ENCODE peak calls at places on chromosomes 3 and 15, in six cellular contexts. U, M, Y, O, K and W are unnamed samples.

GRCh38 chr3:115720988-115721387 is 97.7 kb downstream of the GAP43 start:
- DNase-seq in U (no peak), M (no peak), Y (no peak), O (peak; percentile 74), K (no peak), W (no peak)

GRCh38 chr3:194732617-194733016 is 46.9 kb downstream of the FAM43A start:
- DNase-seq in U (no peak), M (no peak), Y (no peak), O (no peak), K (no peak), W (no peak)

GRCh38 chr3:137768361-137769320 is 4.5 kb downstream of the SOX14 start:
- DNase-seq in U (no peak), M (peak; percentile 86), Y (no peak), O (no peak), K (no peak), W (no peak)

GRCh38 chr3:188834349-188834748 is 337.4 kb upstream of the TPRG1 start:
- DNase-seq in U (no peak), M (no peak), Y (no peak), O (no peak), K (no peak), W (no peak)

GRCh38 chr3:41997702-41998551 is 36.0 kb upstream of the ULK4 start:
- DNase-seq in U (no peak), M (peak; percentile 80), Y (no peak), O (peak; percentile 37), K (peak; percentile 49), W (no peak)

GRCh38 chr3:50194903-50195500 is 3.6 kb downstream of the GNAT1 start:
- DNase-seq in U (no peak), M (peak; percentile 87), Y (peak; percentile 42), O (no peak), K (no peak), W (no peak)

GRCh38 chr3:100463002-100463401 is 29.4 kb upstream of the TMEM45A start:
- DNase-seq in U (no peak), M (peak; percentile 54), Y (peak; percentile 34), O (peak; percentile 84), K (peak; percentile 82), W (no peak)

GRCh38 chr3:44439499-44440295 is 37.8 kb downstream of the ZNF445 start:
- DNase-seq in U (peak; percentile 54), M (no peak), Y (peak; percentile 28), O (peak; percentile 97), K (peak; percentile 99), W (no peak)

GRCh38 chr3:175433026-175433668 is 574.0 kb downstream of the NAALADL2 start:
- DNase-seq in U (no peak), M (no peak), Y (no peak), O (peak; percentile 78), K (peak; percentile 81), W (no peak)

GRCh38 chr15:48603922-48604321 is 41.6 kb downstream of the FBN1 start:
- DNase-seq in U (no peak), M (no peak), Y (no peak), O (peak; percentile 48), K (peak; percentile 38), W (no peak)

GRCh38 chr15:75646944-75647364 is 758 bp upstream of the SNX33 start:
- DNase-seq in U (no peak), M (peak; percentile 69), Y (peak; percentile 63), O (no peak), K (no peak), W (no peak)

GRCh38 chr3:184693011-184693975 is 18.6 kb downstream of the MAGEF1 start:
- DNase-seq in U (no peak), M (no peak), Y (no peak), O (no peak), K (no peak), W (no peak)

GRCh38 chr15:57762302-57762701 is 55.8 kb downstream of the POLR2M start:
- DNase-seq in U (no peak), M (peak; percentile 62), Y (no peak), O (no peak), K (no peak), W (no peak)

GRCh38 chr3:130854208-130854864 is 39.5 kb upstream of the ATP2C1 start:
- DNase-seq in U (peak; percentile 20), M (no peak), Y (no peak), O (no peak), K (no peak), W (no peak)

GRCh38 chr15:60374628-60375081 is 23.1 kb downstream of the ANXA2 start:
- DNase-seq in U (peak; percentile 87), M (peak; percentile 81), Y (peak; percentile 28), O (peak; percentile 95), K (peak; percentile 93), W (no peak)

GRCh38 chr3:126245811-126246727 is 65.7 kb upstream of the ALDH1L1 start:
- DNase-seq in U (peak; percentile 69), M (peak; percentile 81), Y (peak; percentile 69), O (peak; percentile 81), K (peak; percentile 77), W (no peak)

GRCh38 chr15:99707481-99708270 is 25.6 kb downstream of the LYSMD4 start:
- DNase-seq in U (no peak), M (no peak), Y (no peak), O (peak; percentile 76), K (no peak), W (no peak)

GRCh38 chr3:152272771-152273242 is 4.1 kb downstream of the MBNL1 start:
- DNase-seq in U (no peak), M (no peak), Y (no peak), O (peak; percentile 81), K (peak; percentile 82), W (no peak)

GRCh38 chr3:154090116-154090420 is 31.1 kb upstream of the ARHGEF26 start:
- DNase-seq in U (no peak), M (no peak), Y (no peak), O (no peak), K (peak; percentile 8), W (no peak)

GRCh38 chr15:95864467-95864886 is 466.0 kb upstream of the NR2F2 start:
- DNase-seq in U (no peak), M (no peak), Y (no peak), O (no peak), K (no peak), W (no peak)

GRCh38 chr15:97545799-97546198 is 414.7 kb upstream of the ARRDC4 start:
- DNase-seq in U (no peak), M (no peak), Y (no peak), O (no peak), K (no peak), W (no peak)

GRCh38 chr15:66763186-66764066 is 61.4 kb downstream of the SMAD6 start:
- DNase-seq in U (peak; percentile 66), M (no peak), Y (peak; percentile 89), O (peak; percentile 51), K (peak; percentile 75), W (no peak)

GRCh38 chr3:99851955-99852354 is 34.3 kb downstream of the CMSS1 start:
- DNase-seq in U (no peak), M (no peak), Y (no peak), O (no peak), K (no peak), W (no peak)

GRCh38 chr3:68919000-68919399 is 13.3 kb downstream of the TAFA4 start:
- DNase-seq in U (no peak), M (peak; percentile 81), Y (no peak), O (peak; percentile 29), K (peak; percentile 52), W (no peak)

GRCh38 chr3:37773925-37774324 is 87.8 kb upstream of the CTDSPL start:
- DNase-seq in U (no peak), M (no peak), Y (no peak), O (no peak), K (no peak), W (no peak)

DNA sequence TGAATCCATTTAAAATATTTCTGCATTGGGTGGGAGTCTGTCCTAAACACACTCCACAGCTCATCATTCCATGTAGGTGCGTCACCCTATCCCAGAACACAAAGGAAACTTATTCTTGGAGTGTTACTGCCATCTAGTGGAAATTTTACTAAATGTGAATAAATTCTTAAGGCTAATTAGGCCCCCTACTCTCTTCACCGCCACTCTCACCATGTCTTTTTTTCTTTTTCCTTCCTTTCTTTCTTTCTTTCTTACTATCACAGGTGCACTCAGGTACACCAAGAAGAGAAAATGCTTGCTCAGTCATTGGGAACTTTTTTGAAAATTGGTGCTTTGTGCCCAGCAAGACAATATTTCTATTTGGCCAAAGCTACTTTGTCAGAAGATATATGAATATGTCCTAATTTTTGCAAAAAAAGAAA is 26.4 kb upstream of the ATP8B4 start:
- DNase-seq in U (no peak), M (no peak), Y (no peak), O (peak; percentile 92), K (peak; percentile 92), W (no peak)
- TF ChIP-seq CTCF in U (peak; percentile 60), M (peak; percentile 77), Y (peak; percentile 60), O (peak; percentile 23), K (peak; percentile 32), W (no peak)

DNA sequence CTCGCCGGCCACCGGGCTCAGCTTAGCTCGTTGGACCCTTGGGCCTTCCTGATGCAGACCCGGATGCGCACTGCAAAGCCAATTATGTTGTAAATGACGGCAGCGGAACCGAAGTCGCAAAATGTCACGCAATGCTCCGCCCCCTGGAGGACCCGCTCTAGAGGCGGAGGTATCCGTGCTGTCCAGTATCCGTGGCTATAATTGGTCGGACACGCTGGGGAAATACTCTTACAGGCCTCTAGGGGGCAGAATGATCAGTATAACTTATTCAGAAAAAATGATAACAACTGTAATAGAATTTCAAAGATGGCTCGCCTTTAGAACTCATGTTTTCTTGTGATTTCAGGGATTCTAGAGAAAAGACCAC is at the start of gene PRR23B:
- DNase-seq in U (no peak), M (peak; percentile 47), Y (no peak), O (no peak), K (no peak), W (no peak)
- TF ChIP-seq CTCF in U (no peak), M (peak; percentile 59), Y (no peak), O (peak; percentile 4), K (peak; percentile 4), W (no peak)

GRCh38 chr15:63157891-63158431 is 684 bp upstream of the RPS27L start:
- DNase-seq in U (peak; percentile 44), M (peak; percentile 80), Y (peak; percentile 23), O (peak; percentile 84), K (peak; percentile 85), W (no peak)
- TF ChIP-seq CTCF in U (peak; percentile 36), M (peak; percentile 40), Y (no peak), O (peak; percentile 35), K (peak; percentile 31), W (no peak)

GRCh38 chr15:41581110-41581509 is 22.1 kb downstream of the TYRO3 start:
- DNase-seq in U (no peak), M (peak; percentile 87), Y (no peak), O (no peak), K (no peak), W (no peak)
- TF ChIP-seq CTCF in U (no peak), M (peak; percentile 78), Y (no peak), O (peak; percentile 22), K (peak; percentile 17), W (no peak)

GRCh38 chr3:141011511-141012262 is 39.5 kb upstream of the SPSB4 start:
- DNase-seq in U (peak; percentile 63), M (peak; percentile 97), Y (peak; percentile 85), O (peak; percentile 47), K (peak; percentile 62), W (peak; percentile 41)
- TF ChIP-seq CTCF in U (peak; percentile 84), M (peak; percentile 94), Y (peak; percentile 75), O (peak; percentile 81), K (peak; percentile 89), W (peak; percentile 48)

GRCh38 chr15:32993285-32993684 is 201.2 kb downstream of the FMN1 start:
- DNase-seq in U (no peak), M (no peak), Y (no peak), O (peak; percentile 58), K (peak; percentile 31), W (no peak)
- TF ChIP-seq CTCF in U (no peak), M (peak; percentile 73), Y (no peak), O (peak; percentile 55), K (peak; percentile 49), W (no peak)

GRCh38 chr15:28921925-28922711 is 36.3 kb downstream of the APBA2 start:
- DNase-seq in U (no peak), M (peak; percentile 77), Y (no peak), O (no peak), K (no peak), W (no peak)
- TF ChIP-seq CTCF in U (no peak), M (peak; percentile 72), Y (no peak), O (no peak), K (peak; percentile 20), W (no peak)